ENCODE peak calls at places on chromosomes 5 and 9, in eight cellular contexts. I is upper lobe of right lung, Q is nephron progenitor cell, G is A549, W is AG09309, Y is sigmoid colon, U is activated T-helper 1 cell treated with Interleukin-2 at 50 U/mL for 16 hours, T is GM23338. D is an unnamed sample.

GRCh38 chr9:134066546-134066922 is 1.3 kb downstream of the BRD3 start:
- DNase-seq in I (peak; percentile 50), Q (no peak), G (no peak), W (no peak), Y (no peak), U (no peak), T (no peak), D (no peak)

GRCh38 chr9:137317021-137317978 is 15.2 kb upstream of the NRARP start:
- DNase-seq in I (no peak), Q (peak; percentile 10), G (peak; percentile 13), W (no peak), Y (peak; percentile 48), U (no peak), T (no peak), D (peak; percentile 68)

GRCh38 chr9:70085241-70085640 is 41.6 kb downstream of the MAMDC2 start:
- DNase-seq in I (no peak), Q (peak; percentile 46), G (no peak), W (no peak), Y (no peak), U (no peak), T (peak; percentile 76), D (no peak)

GRCh38 chr5:139408191-139408590 is 4.3 kb upstream of the SPATA24 start:
- DNase-seq in I (no peak), Q (no peak), G (no peak), W (no peak), Y (no peak), U (no peak), T (no peak), D (no peak)

GRCh38 chr5:59562756-59563389 is 330.7 kb downstream of the PDE4D start:
- DNase-seq in I (peak; percentile 69), Q (peak; percentile 8), G (peak; percentile 91), W (no peak), Y (no peak), U (no peak), T (peak; percentile 79), D (peak; percentile 72)

GRCh38 chr5:108266235-108266634 is 115.7 kb downstream of the FBXL17 start:
- DNase-seq in I (no peak), Q (no peak), G (peak; percentile 24), W (no peak), Y (no peak), U (no peak), T (no peak), D (no peak)

GRCh38 chr5:57302643-57303042 is 128.8 kb downstream of the GPBP1 start:
- DNase-seq in I (no peak), Q (no peak), G (no peak), W (no peak), Y (no peak), U (no peak), T (no peak), D (no peak)

GRCh38 chr9:18459958-18460584 is 13.9 kb upstream of the ADAMTSL1 start:
- DNase-seq in I (no peak), Q (no peak), G (peak; percentile 44), W (peak; percentile 91), Y (no peak), U (no peak), T (no peak), D (no peak)

GRCh38 chr5:157613385-157614245 is 38.0 kb upstream of the ADAM19 start:
- DNase-seq in I (no peak), Q (no peak), G (no peak), W (no peak), Y (no peak), U (no peak), T (no peak), D (no peak)

GRCh38 chr9:113519401-113520108 is 56.0 kb downstream of the RGS3 start:
- DNase-seq in I (no peak), Q (no peak), G (peak; percentile 93), W (peak; percentile 8), Y (no peak), U (no peak), T (no peak), D (no peak)

GRCh38 chr5:168468836-168469235 is 17.4 kb upstream of the RARS1 start:
- DNase-seq in I (no peak), Q (no peak), G (no peak), W (peak; percentile 41), Y (no peak), U (no peak), T (no peak), D (no peak)

GRCh38 chr5:38462972-38463633 is 93.3 kb downstream of the LIFR start:
- DNase-seq in I (no peak), Q (no peak), G (no peak), W (no peak), Y (no peak), U (no peak), T (no peak), D (no peak)

GRCh38 chr5:59483971-59484472 is 409.5 kb downstream of the PDE4D start:
- DNase-seq in I (no peak), Q (no peak), G (peak; percentile 55), W (no peak), Y (no peak), U (no peak), T (peak; percentile 55), D (no peak)

GRCh38 chr5:149079883-149080282 is 17.0 kb upstream of the SH3TC2 start:
- DNase-seq in I (no peak), Q (no peak), G (no peak), W (no peak), Y (no peak), U (no peak), T (no peak), D (no peak)

D was measured in kidney.